ENCODE peak calls at places on chromosomes 4 and X, in six cellular contexts. Y, E, O, Q, L and D are unnamed samples.
A peak's percentile ranks its signal among the peaks of the same experiment; 100 is the strongest.

GRCh38 chrX:103918050-103918449 is 44.4 kb upstream of the TMSB15B start:
- DNase-seq in Y (no peak), E (no peak), O (peak; percentile 45), Q (no peak), L (peak; percentile 61), D (peak; percentile 71)

GRCh38 chr4:80153800-80154546 is 43.3 kb upstream of the PRDM8 start:
- DNase-seq in Y (no peak), E (no peak), O (no peak), Q (no peak), L (peak; percentile 79), D (no peak)

GRCh38 chrX:34918856-34919255 is 23.7 kb upstream of the FAM47B start:
- DNase-seq in Y (no peak), E (no peak), O (no peak), Q (no peak), L (peak; percentile 73), D (no peak)

GRCh38 chr4:141654098-141654497 is 17.7 kb downstream of the IL15 start:
- DNase-seq in Y (no peak), E (no peak), O (no peak), Q (no peak), L (peak; percentile 28), D (no peak)

GRCh38 chrX:121231566-121232358 is 184.4 kb downstream of the GLUD2 start:
- DNase-seq in Y (no peak), E (no peak), O (no peak), Q (no peak), L (no peak), D (no peak)

GRCh38 chr4:53721276-53721675 is 130.0 kb upstream of the LNX1 start:
- DNase-seq in Y (no peak), E (no peak), O (no peak), Q (no peak), L (no peak), D (no peak)

GRCh38 chrX:16487620-16488380 is 162.2 kb upstream of the S100G start:
- DNase-seq in Y (no peak), E (no peak), O (no peak), Q (no peak), L (peak; percentile 44), D (no peak)

GRCh38 chr4:139403457-139403856 is 50.5 kb upstream of the RAB33B start:
- DNase-seq in Y (no peak), E (no peak), O (no peak), Q (no peak), L (no peak), D (no peak)

GRCh38 chr4:14221176-14221575 is 593.7 kb upstream of the BOD1L1 start:
- DNase-seq in Y (no peak), E (no peak), O (no peak), Q (no peak), L (peak; percentile 30), D (no peak)

GRCh38 chr4:48129307-48130014 is 4.6 kb downstream of the TXK start:
- DNase-seq in Y (no peak), E (no peak), O (no peak), Q (no peak), L (no peak), D (no peak)

GRCh38 chr4:142566780-142567179 is 279.3 kb downstream of the INPP4B start:
- DNase-seq in Y (no peak), E (no peak), O (no peak), Q (no peak), L (no peak), D (no peak)

GRCh38 chrX:118231464-118231863 is 114.4 kb upstream of the WDR44 start:
- DNase-seq in Y (no peak), E (no peak), O (no peak), Q (no peak), L (peak; percentile 64), D (no peak)

GRCh38 chr4:168618577-168619265 is 121.9 kb downstream of the PALLD start:
- DNase-seq in Y (no peak), E (no peak), O (no peak), Q (no peak), L (peak; percentile 42), D (no peak)

GRCh38 chrX:149504226-149504914 is 736 bp downstream of the IDS start:
- DNase-seq in Y (no peak), E (peak; percentile 63), O (no peak), Q (no peak), L (peak; percentile 9), D (no peak)

GRCh38 chrX:55488559-55489314 is 911 bp downstream of the USP51 start:
- DNase-seq in Y (no peak), E (peak; percentile 83), O (peak; percentile 62), Q (peak; percentile 1), L (peak; percentile 59), D (peak; percentile 84)

GRCh38 chrX:55488268-55488558 is 1.4 kb downstream of the USP51 start:
- DNase-seq in Y (no peak), E (no peak), O (no peak), Q (no peak), L (no peak), D (no peak)

GRCh38 chrX:55490121-55490520 is 473 bp upstream of the USP51 start:
- DNase-seq in Y (no peak), E (no peak), O (no peak), Q (no peak), L (no peak), D (no peak)

GRCh38 chrX:55490974-55491373 is 1.3 kb upstream of the USP51 start:
- DNase-seq in Y (no peak), E (no peak), O (no peak), Q (no peak), L (no peak), D (no peak)

GRCh38 chrX:55489315-55490009 is at the start of gene USP51:
- DNase-seq in Y (no peak), E (peak; percentile 49), O (peak; percentile 42), Q (no peak), L (peak; percentile 41), D (peak; percentile 72)
- TF ChIP-seq CTCF in Y (peak; percentile 3), E (no peak), O (no peak), Q (no peak), L (peak; percentile 11), D (no peak)

GRCh38 chr4:177051473-177052060 is 258.1 kb upstream of the NEIL3 start:
- DNase-seq in Y (no peak), E (no peak), O (no peak), Q (no peak), L (peak; percentile 51), D (no peak)
- TF ChIP-seq CTCF in Y (no peak), E (peak; percentile 24), O (no peak), Q (peak; percentile 66), L (peak; percentile 54), D (no peak)

GRCh38 chr4:181578911-181579310 is 664.3 kb upstream of the TENM3 start:
- DNase-seq in Y (no peak), E (no peak), O (no peak), Q (no peak), L (no peak), D (no peak)

DNA sequence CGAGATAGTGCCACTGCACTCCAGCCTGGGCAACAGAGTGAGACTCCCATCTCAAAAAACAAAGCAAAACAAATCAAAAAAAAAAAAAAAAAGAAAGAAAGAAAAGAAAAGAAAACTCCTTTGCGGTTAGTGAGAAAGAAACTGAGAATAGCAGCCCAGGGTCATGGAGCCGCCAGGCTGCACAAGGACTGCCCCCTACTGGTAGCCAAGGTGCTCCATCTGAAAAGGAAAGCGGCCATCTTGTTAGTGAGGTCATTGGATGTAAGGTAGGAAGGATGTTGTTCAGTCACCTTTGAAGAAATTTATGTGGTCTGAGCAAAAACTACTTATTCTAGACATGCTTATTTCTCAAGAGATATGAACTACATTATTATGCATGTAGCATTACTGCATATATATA is 660.6 kb upstream of the TENM3 start:
- DNase-seq in Y (no peak), E (no peak), O (no peak), Q (no peak), L (no peak), D (no peak)
- TF ChIP-seq CTCF in Y (no peak), E (no peak), O (no peak), Q (no peak), L (peak; percentile 20), D (no peak)

GRCh38 chr4:182192511-182193181 is 50.6 kb upstream of the TENM3 start:
- DNase-seq in Y (peak; percentile 63), E (no peak), O (no peak), Q (no peak), L (peak; percentile 75), D (no peak)

GRCh38 chr4:182194115-182194834 is 48.9 kb upstream of the TENM3 start:
- DNase-seq in Y (no peak), E (no peak), O (no peak), Q (no peak), L (no peak), D (no peak)

GRCh38 chr4:182190306-182190705 is 52.9 kb upstream of the TENM3 start:
- DNase-seq in Y (no peak), E (no peak), O (no peak), Q (no peak), L (peak; percentile 61), D (no peak)

GRCh38 chr4:182189107-182189878 is 53.9 kb upstream of the TENM3 start:
- DNase-seq in Y (peak; percentile 70), E (no peak), O (no peak), Q (no peak), L (peak; percentile 100), D (no peak)

GRCh38 chr4:182193261-182193660 is 49.9 kb upstream of the TENM3 start:
- DNase-seq in Y (no peak), E (no peak), O (no peak), Q (no peak), L (no peak), D (no peak)
- TF ChIP-seq CTCF in Y (no peak), E (no peak), O (no peak), Q (no peak), L (no peak), D (no peak)

GRCh38 chrX:154131955-154132354 is 12.1 kb upstream of the OPN1LW start:
- DNase-seq in Y (no peak), E (no peak), O (no peak), Q (no peak), L (no peak), D (no peak)

GRCh38 chrX:154135458-154136229 is 8.4 kb upstream of the OPN1LW start:
- DNase-seq in Y (no peak), E (no peak), O (no peak), Q (no peak), L (no peak), D (no peak)

GRCh38 chrX:154136627-154137161 is 7.3 kb upstream of the OPN1LW start:
- DNase-seq in Y (no peak), E (peak; percentile 90), O (peak; percentile 69), Q (no peak), L (peak; percentile 31), D (peak; percentile 22)

GRCh38 chrX:154132366-154132765 is 11.7 kb upstream of the OPN1LW start:
- DNase-seq in Y (no peak), E (no peak), O (no peak), Q (no peak), L (no peak), D (no peak)
- TF ChIP-seq CTCF in Y (no peak), E (no peak), O (no peak), Q (no peak), L (no peak), D (no peak)

DNA sequence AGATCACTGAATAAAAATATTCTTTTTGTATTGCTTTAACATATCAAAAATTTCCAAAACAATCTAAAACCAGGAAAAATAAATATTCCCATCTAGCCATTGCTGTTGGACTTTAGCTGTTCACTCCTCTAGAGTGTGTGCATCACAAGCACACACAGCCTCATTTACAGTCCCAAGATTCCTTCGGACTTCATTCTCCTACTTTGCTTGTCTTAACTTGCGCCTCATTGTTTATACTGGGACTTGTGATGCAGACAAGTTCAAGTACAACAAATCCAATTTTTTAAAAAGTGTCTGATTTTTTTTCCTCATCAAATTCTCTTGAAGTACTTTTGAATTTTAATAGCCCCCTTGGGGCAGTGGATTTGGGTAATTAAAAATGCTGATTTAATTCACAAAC is 55.6 kb downstream of the TLL1 start:
- DNase-seq in Y (no peak), E (no peak), O (no peak), Q (no peak), L (no peak), D (no peak)
- TF ChIP-seq CTCF in Y (no peak), E (no peak), O (no peak), Q (no peak), L (no peak), D (no peak)